ENCODE peak calls at places on chromosomes 3 and 15, in four cellular contexts. R, G, F and O are unnamed samples.

GRCh38 chr3:124297062-124297980 is 305.4 kb upstream of the ROPN1 start:
- DNase-seq in R (no peak), G (peak), F (no peak), O (no peak)

GRCh38 chr3:22231061-22231460 is 480.1 kb upstream of the ZNF385D start:
- DNase-seq in R (no peak), G (no peak), F (no peak), O (no peak)

GRCh38 chr3:8871306-8871705 is 92.0 kb downstream of the RAD18 start:
- DNase-seq in R (no peak), G (no peak), F (no peak), O (no peak)

GRCh38 chr3:63995056-63995576 is 28.2 kb downstream of the PSMD6 start:
- DNase-seq in R (no peak), G (no peak), F (no peak), O (no peak)

GRCh38 chr3:8575364-8576104 is 69.1 kb downstream of the SSUH2 start:
- DNase-seq in R (no peak), G (no peak), F (no peak), O (no peak)

GRCh38 chr3:60333710-60334109 is 917.5 kb downstream of the FHIT start:
- DNase-seq in R (no peak), G (no peak), F (no peak), O (no peak)

GRCh38 chr15:101657968-101658784 is 6.0 kb upstream of the TM2D3 start:
- DNase-seq in R (no peak), G (no peak), F (peak), O (no peak)

GRCh38 chr15:72722071-72722696 is 36.2 kb downstream of the BBS4 start:
- DNase-seq in R (peak), G (peak), F (peak), O (peak)

GRCh38 chr15:31488437-31489204 is 162.0 kb downstream of the KLF13 start:
- DNase-seq in R (peak), G (peak), F (peak), O (no peak)

GRCh38 chr3:13477946-13478345 is 2.2 kb upstream of the HDAC11 start:
- DNase-seq in R (no peak), G (no peak), F (no peak), O (no peak)

GRCh38 chr3:110814170-110815007 is 257.2 kb upstream of the NECTIN3 start:
- DNase-seq in R (no peak), G (no peak), F (no peak), O (no peak)

GRCh38 chr3:59660376-59660775 is 610.6 kb upstream of the CFAP20DC start:
- DNase-seq in R (no peak), G (no peak), F (no peak), O (no peak)

GRCh38 chr3:15728766-15729165 is 69.0 kb downstream of the ANKRD28 start:
- DNase-seq in R (no peak), G (no peak), F (no peak), O (no peak)

GRCh38 chr15:70077436-70077835 is 20.3 kb downstream of the TLE3 start:
- DNase-seq in R (no peak), G (no peak), F (no peak), O (no peak)

GRCh38 chr3:32410367-32411246 is 19.0 kb downstream of the CMTM7 start:
- DNase-seq in R (no peak), G (no peak), F (no peak), O (no peak)

GRCh38 chr3:111585214-111585613 is 9.9 kb downstream of the ZBED2 start:
- DNase-seq in R (no peak), G (no peak), F (no peak), O (no peak)

GRCh38 chr15:85048430-85048829 is 66.8 kb downstream of the PDE8A start:
- DNase-seq in R (no peak), G (no peak), F (no peak), O (no peak)

GRCh38 chr3:61454806-61455205 is 106.6 kb upstream of the PTPRG start:
- DNase-seq in R (no peak), G (no peak), F (no peak), O (no peak)

GRCh38 chr3:135106445-135106844 is 311.4 kb downstream of the EPHB1 start:
- DNase-seq in R (peak), G (peak), F (no peak), O (no peak)

GRCh38 chr3:100709840-100710235 is 544 bp downstream of the TFG start:
- DNase-seq in R (peak), G (peak), F (peak), O (peak)

GRCh38 chr15:101795455-101795854 is 7.9 kb upstream of the OR4F6 start:
- DNase-seq in R (no peak), G (no peak), F (no peak), O (no peak)

GRCh38 chr3:10198761-10199688 is 34.3 kb downstream of the IRAK2 start:
- DNase-seq in R (no peak), G (no peak), F (no peak), O (no peak)

GRCh38 chr15:66099950-66100671 is 153.4 kb downstream of the MEGF11 start:
- DNase-seq in R (no peak), G (no peak), F (no peak), O (no peak)

GRCh38 chr15:63478243-63478642 is 26.1 kb upstream of the USP3 start:
- DNase-seq in R (no peak), G (no peak), F (no peak), O (no peak)

GRCh38 chr3:124951511-124952390 is 17.2 kb upstream of the MUC13 start:
- DNase-seq in R (no peak), G (no peak), F (no peak), O (no peak)

GRCh38 chr3:71658131-71658530 is 67.1 kb downstream of the EIF4E3 start:
- DNase-seq in R (no peak), G (no peak), F (peak), O (no peak)

DNA sequence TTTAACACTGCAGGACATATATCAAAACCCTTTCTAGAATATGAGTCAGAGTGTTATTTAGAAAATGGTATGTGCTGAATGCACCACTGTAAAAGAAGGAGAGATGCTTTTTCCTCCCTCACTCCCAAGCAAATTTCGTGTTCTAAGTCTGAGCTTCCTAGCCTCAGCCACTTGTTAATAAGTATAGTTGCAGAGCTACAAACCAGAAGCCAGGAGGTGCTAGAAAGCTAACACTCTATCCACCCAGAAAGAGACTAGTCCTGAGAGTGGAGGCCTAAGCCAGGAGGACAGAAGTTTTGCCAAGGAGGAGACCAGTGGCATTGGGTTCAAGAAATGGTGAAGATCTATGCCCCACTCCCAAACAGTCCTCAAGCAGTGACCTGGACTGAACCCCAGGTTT is 40.5 kb upstream of the GYG1 start:
- DNase-seq in R (no peak), G (peak), F (no peak), O (no peak)
- TF ChIP-seq CTCF in R (no peak), G (peak), F (no peak), O (no peak)

GRCh38 chr3:52682016-52682415 is 3.7 kb downstream of the PBRM1 start:
- DNase-seq in R (no peak), G (no peak), F (peak), O (no peak)
- TF ChIP-seq CTCF in R (no peak), G (peak), F (no peak), O (no peak)

GRCh38 chr3:73296258-73296635 is 234.8 kb downstream of the EBLN2 start:
- DNase-seq in R (no peak), G (no peak), F (no peak), O (no peak)
- TF ChIP-seq CTCF in R (no peak), G (no peak), F (no peak), O (no peak)

DNA sequence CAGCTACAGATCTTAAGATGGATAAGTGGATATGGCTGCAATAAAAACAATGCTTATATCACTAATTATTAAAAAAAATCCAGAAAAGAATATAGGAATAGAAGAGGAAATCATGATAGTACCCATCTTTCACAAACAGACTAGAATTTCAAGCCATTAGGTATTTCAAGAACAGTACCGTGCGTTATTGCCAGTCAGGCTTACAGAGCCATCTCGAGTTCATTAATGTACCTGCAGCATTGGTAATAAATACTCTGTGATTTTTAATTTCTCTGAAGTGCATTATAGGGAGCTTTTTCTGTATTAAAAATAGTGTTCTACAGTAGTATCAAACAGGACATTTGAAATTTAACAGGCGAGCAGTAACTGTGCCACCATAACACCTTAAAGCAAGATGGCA is 35.7 kb downstream of the ST3GAL6 start:
- DNase-seq in R (no peak), G (no peak), F (no peak), O (no peak)
- TF ChIP-seq CTCF in R (no peak), G (no peak), F (no peak), O (no peak)

GRCh38 chr3:46664971-46665762 is 28.3 kb downstream of the ALS2CL start:
- DNase-seq in R (no peak), G (no peak), F (no peak), O (no peak)

GRCh38 chr3:46664188-46664970 is 29.1 kb downstream of the ALS2CL start:
- DNase-seq in R (no peak), G (no peak), F (peak), O (no peak)

GRCh38 chr3:46662771-46663551 is 30.5 kb downstream of the ALS2CL start:
- DNase-seq in R (peak), G (peak), F (peak), O (no peak)

GRCh38 chr3:46661776-46662766 is 31.4 kb downstream of the ALS2CL start:
- DNase-seq in R (no peak), G (no peak), F (peak), O (no peak)

DNA sequence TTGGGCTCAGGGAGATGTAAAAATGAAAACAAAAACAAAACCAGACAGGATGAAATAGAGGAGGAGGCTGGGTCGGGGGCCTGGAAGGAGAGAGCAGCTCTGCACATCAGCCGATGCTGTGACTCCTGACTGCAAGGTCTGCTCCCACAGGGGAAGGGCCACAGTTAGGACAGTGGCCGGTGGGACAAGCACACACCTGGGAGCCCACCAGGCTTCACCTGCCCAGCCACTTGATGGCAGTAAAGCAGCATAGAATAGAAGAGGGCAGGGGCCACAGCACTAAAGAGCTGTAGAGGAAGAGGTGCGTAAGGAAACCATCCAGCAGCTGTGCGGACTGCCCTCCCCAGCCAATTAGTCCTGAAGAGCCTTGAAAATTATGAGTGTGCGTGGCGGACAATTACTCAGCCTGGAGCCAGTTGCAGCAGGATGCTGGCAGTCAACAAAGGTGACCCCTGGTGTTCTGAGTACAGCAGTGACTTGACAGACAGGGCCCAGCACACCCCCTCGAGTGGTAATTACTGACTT is 29.8 kb downstream of the ALS2CL start:
- DNase-seq in R (peak), G (no peak), F (peak), O (no peak)
- TF ChIP-seq CTCF in R (no peak), G (no peak), F (no peak), O (no peak)

DNA sequence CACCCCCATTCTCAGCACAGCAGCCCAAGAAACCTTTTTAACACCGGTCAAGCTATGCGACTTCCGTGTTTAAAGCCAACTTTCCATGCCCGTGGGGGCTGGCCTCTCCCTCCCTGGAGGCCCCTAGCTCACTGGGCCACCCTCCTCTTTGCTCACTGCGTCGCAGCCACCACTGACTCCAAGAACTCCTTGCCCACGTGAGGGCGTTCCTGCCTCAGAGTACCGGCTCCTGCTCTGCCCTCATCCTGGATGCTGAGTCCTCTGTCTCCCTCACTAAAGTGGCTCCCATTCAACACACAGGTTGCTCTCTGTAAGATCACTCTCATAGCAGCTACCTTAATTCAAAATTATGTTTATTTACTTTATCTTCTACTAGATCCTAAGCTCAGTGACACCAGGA is 8.2 kb downstream of the BDH1 start:
- DNase-seq in R (peak), G (no peak), F (no peak), O (no peak)
- TF ChIP-seq CTCF in R (no peak), G (no peak), F (no peak), O (no peak)

GRCh38 chr3:158312560-158313141 is 202.8 kb downstream of the RSRC1 start:
- DNase-seq in R (no peak), G (no peak), F (no peak), O (no peak)

GRCh38 chr3:158314426-158315357 is 204.8 kb downstream of the RSRC1 start:
- DNase-seq in R (no peak), G (no peak), F (no peak), O (no peak)

GRCh38 chr3:158308533-158308932 is 198.6 kb downstream of the RSRC1 start:
- DNase-seq in R (no peak), G (no peak), F (no peak), O (no peak)

GRCh38 chr3:158313344-158313927 is 203.5 kb downstream of the RSRC1 start:
- DNase-seq in R (no peak), G (peak), F (no peak), O (no peak)
- TF ChIP-seq CTCF in R (peak), G (peak), F (no peak), O (peak)

GRCh38 chr15:60343221-60343970 is 54.4 kb downstream of the ANXA2 start:
- DNase-seq in R (no peak), G (no peak), F (no peak), O (no peak)

GRCh38 chr15:60345616-60346015 is 52.2 kb downstream of the ANXA2 start:
- DNase-seq in R (no peak), G (no peak), F (no peak), O (no peak)

GRCh38 chr15:60346077-60346476 is 51.7 kb downstream of the ANXA2 start:
- DNase-seq in R (no peak), G (no peak), F (no peak), O (no peak)

GRCh38 chr15:60346653-60347052 is 51.1 kb downstream of the ANXA2 start:
- DNase-seq in R (no peak), G (no peak), F (no peak), O (no peak)

GRCh38 chr15:60344987-60345386 is 52.8 kb downstream of the ANXA2 start:
- DNase-seq in R (no peak), G (no peak), F (no peak), O (no peak)
- TF ChIP-seq CTCF in R (no peak), G (no peak), F (no peak), O (no peak)

GRCh38 chr3:169769287-169770181 is at the start of gene ACTRT3:
- DNase-seq in R (peak), G (peak), F (peak), O (peak)
- TF ChIP-seq CTCF in R (no peak), G (no peak), F (no peak), O (no peak)

GRCh38 chr3:38368238-38368637 is 21.7 kb downstream of the XYLB start:
- DNase-seq in R (no peak), G (no peak), F (no peak), O (no peak)
- TF ChIP-seq CTCF in R (no peak), G (no peak), F (no peak), O (no peak)